ENCODE peak calls at places on chromosome 16, in six cellular contexts. D, W, R, G, S and J are unnamed samples. For H3K36me3, the result is how much of the 10 kb centered on the place peaks cover.

GRCh38 chr16:56576585-56577299 is 11.9 kb downstream of the MT4 start:
- DNase-seq in D (peak), W (peak), R (peak), G (peak), S (peak), J (peak)

GRCh38 chr16:15993541-15993940 is 44.1 kb downstream of the ABCC1 start:
- DNase-seq in D (no peak), W (no peak), R (no peak), G (no peak), S (peak), J (no peak)

GRCh38 chr16:12833939-12834338 is 30.3 kb upstream of the CPPED1 start:
- DNase-seq in D (no peak), W (no peak), R (peak), G (no peak), S (no peak), J (peak)

GRCh38 chr16:57528499-57529323 is 7.7 kb downstream of the CCDC102A start:
- DNase-seq in D (no peak), W (no peak), R (peak), G (no peak), S (no peak), J (peak)

GRCh38 chr16:61684566-61684965 is 351.7 kb downstream of the CDH8 start:
- DNase-seq in D (no peak), W (no peak), R (no peak), G (no peak), S (no peak), J (no peak)

GRCh38 chr16:684961-685696 is 995 bp upstream of the JMJD8 start:
- DNase-seq in D (no peak), W (no peak), R (no peak), G (no peak), S (no peak), J (no peak)

GRCh38 chr16:62883526-62883925 is 847.3 kb upstream of the CDH8 start:
- DNase-seq in D (no peak), W (no peak), R (no peak), G (no peak), S (no peak), J (no peak)

GRCh38 chr16:1914759-1915387 is 3.3 kb downstream of the HS3ST6 start:
- DNase-seq in D (no peak), W (no peak), R (no peak), G (no peak), S (no peak), J (no peak)

GRCh38 chr16:67181346-67181745 is 2.4 kb downstream of the MATCAP1 start:
- DNase-seq in D (no peak), W (peak), R (no peak), G (peak), S (no peak), J (no peak)

GRCh38 chr16:88369447-88370008 is 13.2 kb upstream of the ZNF469 start:
- DNase-seq in D (no peak), W (no peak), R (no peak), G (no peak), S (no peak), J (peak)

GRCh38 chr16:88208112-88208511 is 174.6 kb upstream of the ZNF469 start:
- DNase-seq in D (no peak), W (no peak), R (no peak), G (no peak), S (no peak), J (no peak)

GRCh38 chr16:13983625-13984024 is 63.7 kb downstream of the ERCC4 start:
- DNase-seq in D (no peak), W (no peak), R (no peak), G (no peak), S (no peak), J (no peak)
- H2BK5ac ChIP-seq in D (no peak), W (no peak), R (no peak), G (no peak), S (no peak), J (no peak)

GRCh38 chr16:18855196-18855595 is 53.8 kb upstream of the ARL6IP1 start:
- DNase-seq in D (no peak), W (no peak), R (no peak), G (no peak), S (no peak), J (no peak)
- H3K36me3 ChIP-seq in D (half or more), W (under half), R (under half), G (half or more), S (under half), J (under half)

GRCh38 chr16:30394603-30395154 is 541 bp upstream of the ZNF48 start:
- DNase-seq in D (peak), W (peak), R (no peak), G (peak), S (no peak), J (peak)
- H2BK5ac ChIP-seq in D (peak), W (peak), R (peak), G (no peak), S (peak), J (peak)

DNA sequence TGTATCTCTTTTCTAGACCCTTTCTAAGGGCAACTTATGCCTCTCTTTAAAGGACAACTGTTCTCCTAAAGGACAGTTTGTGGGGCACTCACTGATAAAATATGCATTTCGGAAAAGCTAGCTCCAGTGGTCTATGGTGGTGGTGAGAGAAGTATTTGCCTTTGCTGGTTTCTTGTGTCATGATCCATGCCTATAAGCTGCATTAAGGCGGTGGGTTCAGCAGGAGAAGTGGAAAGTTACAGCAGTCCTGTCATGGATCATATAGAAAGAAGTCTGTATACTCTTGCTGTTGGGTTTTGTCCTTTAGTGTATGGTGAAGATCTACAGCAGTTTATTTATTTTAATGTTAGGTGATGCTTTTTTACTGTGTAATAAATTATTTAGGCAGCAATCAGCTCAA is 563.9 kb upstream of the PSMD7 start:
- DNase-seq in D (no peak), W (no peak), R (no peak), G (no peak), S (no peak), J (no peak)
- H3K36me3 ChIP-seq in D (under half), W (under half), R (under half), G (under half), S (under half), J (under half)

GRCh38 chr16:59039066-59039465 is 304.9 kb upstream of the GOT2 start:
- DNase-seq in D (no peak), W (no peak), R (no peak), G (no peak), S (no peak), J (no peak)
- H2BK5ac ChIP-seq in D (no peak), W (no peak), R (no peak), G (no peak), S (no peak), J (no peak)